ENCODE peak calls at places on chromosome 14, in eight cellular contexts. One of them, this sample, is unnamed.

GRCh38 chr14:22428681-22429315 is 160.2 kb downstream of the DAD1 start:
- DNase-seq in anterior cingulate cortex: no peak
- DNase-seq in A172: no peak
- DNase-seq in C1 segment of cervical spinal cord: no peak
- DNase-seq in astrocyte of the spinal cord: no peak
- DNase-seq in AML-193: peak
- DNase-seq in NCI-H510A: no peak
- DNase-seq in psoas muscle: no peak
- DNase-seq in this sample: peak

GRCh38 chr14:92986254-92987147 is 63.6 kb downstream of the CHGA start:
- DNase-seq in anterior cingulate cortex: peak
- DNase-seq in A172: peak
- DNase-seq in C1 segment of cervical spinal cord: peak
- DNase-seq in astrocyte of the spinal cord: peak
- DNase-seq in AML-193: no peak
- DNase-seq in NCI-H510A: no peak
- DNase-seq in psoas muscle: no peak
- DNase-seq in this sample: no peak

GRCh38 chr14:79100578-79100977 is 930.4 kb downstream of the NRXN3 start:
- DNase-seq in anterior cingulate cortex: no peak
- DNase-seq in A172: no peak
- DNase-seq in C1 segment of cervical spinal cord: no peak
- DNase-seq in astrocyte of the spinal cord: no peak
- DNase-seq in AML-193: no peak
- DNase-seq in NCI-H510A: no peak
- DNase-seq in psoas muscle: no peak
- DNase-seq in this sample: no peak

GRCh38 chr14:37167151-37168047 is 5.0 kb downstream of the SLC25A21 start:
- DNase-seq in anterior cingulate cortex: no peak
- DNase-seq in A172: peak
- DNase-seq in C1 segment of cervical spinal cord: no peak
- DNase-seq in astrocyte of the spinal cord: no peak
- DNase-seq in AML-193: no peak
- DNase-seq in NCI-H510A: no peak
- DNase-seq in psoas muscle: no peak
- DNase-seq in this sample: no peak

GRCh38 chr14:77301103-77301502 is 19.6 kb downstream of the POMT2 start:
- DNase-seq in anterior cingulate cortex: peak
- DNase-seq in A172: peak
- DNase-seq in C1 segment of cervical spinal cord: peak
- DNase-seq in astrocyte of the spinal cord: peak
- DNase-seq in AML-193: peak
- DNase-seq in NCI-H510A: peak
- DNase-seq in psoas muscle: peak
- DNase-seq in this sample: peak

GRCh38 chr14:74913986-74914573 is 9.0 kb downstream of the RPS6KL1 start:
- DNase-seq in anterior cingulate cortex: peak
- DNase-seq in A172: peak
- DNase-seq in C1 segment of cervical spinal cord: peak
- DNase-seq in astrocyte of the spinal cord: peak
- DNase-seq in AML-193: peak
- DNase-seq in NCI-H510A: no peak
- DNase-seq in psoas muscle: peak
- DNase-seq in this sample: peak

GRCh38 chr14:94173885-94174621 is at the start of gene PPP4R4:
- DNase-seq in anterior cingulate cortex: peak
- DNase-seq in A172: peak
- DNase-seq in C1 segment of cervical spinal cord: peak
- DNase-seq in astrocyte of the spinal cord: peak
- DNase-seq in AML-193: peak
- DNase-seq in NCI-H510A: peak
- DNase-seq in psoas muscle: peak
- DNase-seq in this sample: peak

GRCh38 chr14:61510736-61511557 is 184.4 kb upstream of the HIF1A start:
- DNase-seq in anterior cingulate cortex: no peak
- DNase-seq in A172: no peak
- DNase-seq in C1 segment of cervical spinal cord: no peak
- DNase-seq in astrocyte of the spinal cord: no peak
- DNase-seq in AML-193: no peak
- DNase-seq in NCI-H510A: no peak
- DNase-seq in psoas muscle: peak
- DNase-seq in this sample: no peak

GRCh38 chr14:55804198-55804553 is 224.2 kb downstream of the KTN1 start:
- DNase-seq in anterior cingulate cortex: no peak
- DNase-seq in A172: no peak
- DNase-seq in C1 segment of cervical spinal cord: no peak
- DNase-seq in astrocyte of the spinal cord: no peak
- DNase-seq in AML-193: no peak
- DNase-seq in NCI-H510A: no peak
- DNase-seq in psoas muscle: no peak
- DNase-seq in this sample: no peak

GRCh38 chr14:69387311-69387710 is 10.8 kb downstream of the ERH start:
- DNase-seq in anterior cingulate cortex: no peak
- DNase-seq in A172: no peak
- DNase-seq in C1 segment of cervical spinal cord: no peak
- DNase-seq in astrocyte of the spinal cord: peak
- DNase-seq in AML-193: no peak
- DNase-seq in NCI-H510A: no peak
- DNase-seq in psoas muscle: no peak
- DNase-seq in this sample: no peak

GRCh38 chr14:87067597-87067996 is 925.4 kb downstream of the GALC start:
- DNase-seq in anterior cingulate cortex: no peak
- DNase-seq in A172: no peak
- DNase-seq in C1 segment of cervical spinal cord: no peak
- DNase-seq in astrocyte of the spinal cord: no peak
- DNase-seq in AML-193: no peak
- DNase-seq in NCI-H510A: no peak
- DNase-seq in psoas muscle: no peak
- DNase-seq in this sample: no peak

This sample was measured in Kasumi-1.